ENCODE peak calls at places on chromosomes 13 and 19, in six cellular contexts. B is IMR-90, E is mesenchymal stem cell, S is H1, M is trophoblast cell, Z is mesendoderm. K is an unnamed sample.

GRCh38 chr13:106533940-106534843 is 1.3 kb downstream of the EFNB2 start:
- DNase-seq in E (peak), Z (peak), S (peak), M (peak), B (peak), K (no peak)

GRCh38 chr19:39448271-39448670 is 2.9 kb downstream of the SUPT5H start:
- DNase-seq in S (no peak), B (peak), M (peak), Z (no peak), E (peak), K (no peak)

GRCh38 chr19:21474671-21475181 is 30.7 kb upstream of the ZNF429 start:
- DNase-seq in B (peak), E (peak), Z (peak), M (peak), S (no peak), K (peak)

GRCh38 chr13:103403148-103403740 is 337.0 kb upstream of the SLC10A2 start:
- DNase-seq in M (peak), Z (no peak), B (no peak), E (no peak), S (no peak), K (no peak)

GRCh38 chr13:88118952-88119351 is 447.8 kb downstream of the SLITRK5 start:
- DNase-seq in E (no peak), M (no peak), B (no peak), S (no peak), Z (no peak), K (no peak)

GRCh38 chr19:7125221-7125620 is 55.7 kb downstream of the ZNF557 start:
- DNase-seq in E (no peak), S (no peak), M (no peak), B (no peak), Z (no peak), K (no peak)

GRCh38 chr19:30888937-30889336 is 460.3 kb downstream of the TSHZ3 start:
- DNase-seq in S (no peak), Z (no peak), B (no peak), E (no peak), M (no peak), K (no peak)

GRCh38 chr13:109366521-109366920 is 419.9 kb downstream of the IRS2 start:
- DNase-seq in Z (no peak), B (peak), M (no peak), S (no peak), E (no peak), K (no peak)

GRCh38 chr19:56837892-56838679 is 2.4 kb downstream of the PEG3 start:
- DNase-seq in S (no peak), E (no peak), Z (peak), B (no peak), M (peak), K (peak)

GRCh38 chr19:55460670-55461258 is 678 bp downstream of the ISOC2 start:
- DNase-seq in S (peak), Z (peak), B (peak), E (peak), M (peak), K (peak)

GRCh38 chr19:1264801-1265610 is 4.1 kb upstream of the CIRBP start:
- DNase-seq in S (peak), B (peak), Z (peak), M (peak), E (peak), K (no peak)

GRCh38 chr19:6275170-6275744 is 4.5 kb downstream of the MLLT1 start:
- DNase-seq in S (no peak), Z (no peak), M (no peak), B (no peak), E (no peak), K (no peak)

GRCh38 chr19:13441810-13442512 is 64.3 kb downstream of the CACNA1A start:
- DNase-seq in S (peak), E (peak), Z (peak), B (peak), M (peak), K (peak)

GRCh38 chr13:61413572-61413971 is 2.1 kb downstream of the PCDH20 start:
- DNase-seq in Z (peak), S (peak), B (no peak), E (no peak), M (no peak), K (peak)

GRCh38 chr13:33642374-33643065 is 175.4 kb upstream of the RFC3 start:
- DNase-seq in S (no peak), B (peak), E (peak), Z (peak), M (peak), K (no peak)

GRCh38 chr13:26880741-26881140 is 120.2 kb upstream of the GPR12 start:
- DNase-seq in E (no peak), Z (no peak), B (peak), S (no peak), M (no peak), K (no peak)

GRCh38 chr19:15283141-15283885 is 49.0 kb downstream of the BRD4 start:
- DNase-seq in E (peak), M (peak), B (peak), S (no peak), Z (peak), K (no peak)

GRCh38 chr13:75173457-75174356 is 308.3 kb downstream of the TBC1D4 start:
- DNase-seq in B (no peak), S (no peak), Z (peak), E (no peak), M (peak), K (no peak)

GRCh38 chr13:45882626-45883025 is 31.1 kb upstream of the SIAH3 start:
- DNase-seq in S (no peak), Z (peak), B (no peak), M (no peak), E (no peak), K (peak)

GRCh38 chr13:27644302-27644701 is 22.6 kb downstream of the POLR1D start:
- DNase-seq in S (no peak), Z (no peak), M (no peak), B (peak), E (peak), K (no peak)

GRCh38 chr13:107367258-107367657 is 799.3 kb upstream of the ARGLU1 start:
- DNase-seq in M (no peak), E (peak), S (no peak), B (peak), Z (no peak), K (no peak)

GRCh38 chr19:9323557-9323918 is 441 bp upstream of the ZNF559 start:
- DNase-seq in E (no peak), M (peak), S (no peak), Z (peak), B (peak), K (no peak)

GRCh38 chr13:66114127-66114526 is 1116.0 kb downstream of the PCDH9 start:
- DNase-seq in E (no peak), B (peak), Z (no peak), S (no peak), M (no peak), K (no peak)

GRCh38 chr13:27403252-27403678 is 21.2 kb upstream of the GTF3A start:
- DNase-seq in Z (peak), S (no peak), M (peak), B (peak), E (peak), K (no peak)

GRCh38 chr13:41746259-41746658 is 214.7 kb downstream of the VWA8 start:
- DNase-seq in S (no peak), Z (no peak), M (no peak), B (peak), E (peak), K (no peak)

GRCh38 chr19:56144396-56144795 is 3.3 kb downstream of the ZNF444 start:
- DNase-seq in M (no peak), E (no peak), B (no peak), S (no peak), Z (no peak), K (no peak)

GRCh38 chr19:40750285-40751064 is at the start of gene ACTMAP:
- DNase-seq in Z (peak), M (peak), B (peak), E (peak), S (peak), K (peak)
- H4K8ac ChIP-seq in Z (peak), M (peak), B (peak), E (peak), S (peak), K (peak)

GRCh38 chr19:43777163-43777700 is 3.5 kb downstream of the KCNN4 start:
- DNase-seq in M (no peak), E (peak), S (no peak), Z (no peak), B (peak), K (no peak)

GRCh38 chr19:43776285-43776684 is 4.5 kb downstream of the KCNN4 start:
- DNase-seq in B (no peak), E (no peak), Z (no peak), S (no peak), M (no peak), K (no peak)

GRCh38 chr19:43774103-43774939 is 6.5 kb downstream of the KCNN4 start:
- DNase-seq in E (peak), M (no peak), Z (peak), S (peak), B (peak), K (peak)

GRCh38 chr19:43775299-43775890 is 5.4 kb downstream of the KCNN4 start:
- DNase-seq in M (no peak), Z (no peak), E (no peak), S (no peak), B (no peak), K (no peak)

DNA sequence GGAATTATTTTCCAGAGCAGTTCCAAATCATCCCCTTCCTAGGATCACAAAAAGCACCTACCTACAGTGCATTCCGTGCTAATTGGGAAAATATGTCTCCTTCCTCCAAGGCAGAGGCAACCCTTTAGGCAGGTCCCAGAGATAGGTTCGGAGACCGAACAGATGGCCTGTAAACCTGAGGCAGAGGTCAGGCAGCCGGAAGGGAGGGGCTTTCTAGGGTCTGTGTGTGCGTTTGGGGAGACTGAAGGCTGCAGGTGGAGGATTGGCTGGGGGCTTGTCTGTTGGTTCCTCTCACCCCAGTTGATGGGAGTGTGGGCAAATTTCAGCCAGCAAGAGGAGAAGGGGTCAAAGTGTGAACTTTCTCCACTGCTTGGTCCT is 7.1 kb downstream of the KCNN4 start:
- DNase-seq in E (no peak), S (no peak), B (no peak), Z (no peak), M (no peak), K (no peak)
- H3K4me3 ChIP-seq in E (no peak), S (peak), B (no peak), Z (no peak), M (peak), K (peak)

DNA sequence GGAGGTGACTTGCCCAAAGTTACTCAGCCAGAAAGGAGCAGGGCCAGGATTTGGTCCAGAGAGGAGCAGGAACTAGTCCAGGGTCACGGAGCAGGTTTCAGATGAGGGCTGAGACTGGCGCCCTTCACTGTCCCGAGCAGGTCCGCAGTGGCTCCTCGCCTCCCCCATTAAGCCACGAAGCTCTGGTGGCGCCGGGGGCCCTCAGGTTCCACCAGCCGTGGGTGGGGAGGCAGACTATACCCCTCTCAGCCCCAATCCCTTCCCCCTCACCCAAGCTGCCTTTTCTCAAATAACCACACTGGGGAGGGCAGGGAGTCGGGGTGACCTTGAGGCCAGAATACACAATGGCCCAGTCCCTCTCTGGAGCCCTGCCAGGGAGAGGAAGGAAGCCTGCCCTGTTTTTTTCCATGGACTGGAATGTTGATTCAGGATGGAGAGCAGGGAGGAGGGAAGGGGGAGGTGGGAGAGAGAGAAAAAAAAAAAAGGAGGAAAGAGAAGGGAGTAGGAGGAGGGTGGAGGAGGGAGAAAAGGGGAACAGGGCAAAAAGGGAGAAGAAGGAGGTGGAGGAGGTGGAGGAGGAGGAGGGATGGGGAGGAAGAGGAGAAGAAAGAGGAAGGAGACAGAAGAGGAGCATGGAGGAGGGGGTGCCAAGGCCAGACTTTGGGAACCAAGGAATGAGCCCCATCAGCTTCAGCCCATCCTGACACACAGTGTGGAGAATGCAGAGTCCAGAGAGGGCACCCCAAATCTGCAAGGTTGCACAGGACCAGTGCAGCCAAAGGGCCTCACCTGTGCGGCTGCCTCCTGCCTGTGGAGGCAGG is 19.7 kb downstream of the CEACAM16 start:
- DNase-seq in Z (peak), B (peak), E (peak), M (no peak), S (peak), K (peak)
- H4K8ac ChIP-seq in Z (no peak), B (peak), E (peak), M (peak), S (peak), K (no peak)

GRCh38 chr19:3585301-3586123 is at the start of gene GIPC3:
- DNase-seq in M (no peak), S (peak), B (no peak), Z (no peak), E (no peak), K (no peak)

GRCh38 chr19:3589949-3590348 is 4.7 kb downstream of the GIPC3 start:
- DNase-seq in S (no peak), B (no peak), Z (no peak), E (no peak), M (no peak), K (no peak)

GRCh38 chr19:3589439-3589838 is 4.2 kb downstream of the GIPC3 start:
- DNase-seq in B (no peak), Z (no peak), M (no peak), E (no peak), S (no peak), K (no peak)

GRCh38 chr19:3586707-3587346 is 1.5 kb downstream of the GIPC3 start:
- DNase-seq in E (no peak), S (no peak), Z (no peak), M (no peak), B (no peak), K (no peak)

DNA sequence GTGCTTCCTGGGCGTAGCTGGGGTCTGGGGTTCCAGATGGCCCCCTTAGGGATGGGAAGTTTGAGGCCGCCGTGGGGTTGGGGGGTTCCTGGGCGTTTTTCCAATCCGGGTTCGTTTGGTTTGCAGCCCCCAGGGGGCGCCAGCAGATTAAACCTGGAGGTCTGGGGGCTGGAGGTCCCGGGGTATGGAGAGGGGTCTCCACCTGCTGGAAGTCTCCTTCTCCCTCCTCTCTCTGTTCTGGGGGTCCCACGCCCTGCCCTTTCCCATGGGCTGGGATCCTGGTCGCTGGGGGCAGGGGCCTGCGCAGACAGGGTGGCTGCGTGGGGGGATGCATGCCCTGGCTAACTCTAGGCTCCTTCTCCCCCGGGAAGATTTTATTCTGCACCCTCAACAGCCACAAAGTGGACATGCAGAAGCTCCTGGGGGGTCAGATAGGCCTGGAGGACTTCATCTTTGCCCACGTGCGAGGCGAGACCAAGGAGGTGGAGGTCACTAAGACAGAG is 897 bp downstream of the GIPC3 start:
- DNase-seq in E (no peak), M (no peak), S (peak), B (no peak), Z (no peak), K (no peak)
- H3K4me3 ChIP-seq in E (no peak), M (no peak), S (no peak), B (no peak), Z (no peak), K (no peak)

GRCh38 chr19:29565171-29565570 is 39.4 kb downstream of the VSTM2B start:
- DNase-seq in S (no peak), E (no peak), M (no peak), B (no peak), Z (no peak), K (no peak)
- H4K8ac ChIP-seq in S (no peak), E (no peak), M (no peak), B (no peak), Z (no peak), K (no peak)

GRCh38 chr19:48510421-48511268 is 990 bp downstream of the LMTK3 start:
- DNase-seq in M (peak), S (peak), B (peak), E (peak), Z (peak), K (no peak)
- H3K4me3 ChIP-seq in M (no peak), S (peak), B (peak), E (no peak), Z (no peak), K (peak)

GRCh38 chr19:18023596-18024212 is 15.7 kb downstream of the ARRDC2 start:
- DNase-seq in E (peak), M (peak), S (no peak), Z (no peak), B (no peak), K (no peak)

GRCh38 chr19:18017275-18018083 is 9.5 kb downstream of the ARRDC2 start:
- DNase-seq in B (no peak), M (no peak), Z (no peak), S (no peak), E (no peak), K (no peak)

GRCh38 chr19:18021121-18021755 is 13.3 kb downstream of the ARRDC2 start:
- DNase-seq in S (no peak), Z (no peak), B (peak), M (peak), E (peak), K (no peak)

DNA sequence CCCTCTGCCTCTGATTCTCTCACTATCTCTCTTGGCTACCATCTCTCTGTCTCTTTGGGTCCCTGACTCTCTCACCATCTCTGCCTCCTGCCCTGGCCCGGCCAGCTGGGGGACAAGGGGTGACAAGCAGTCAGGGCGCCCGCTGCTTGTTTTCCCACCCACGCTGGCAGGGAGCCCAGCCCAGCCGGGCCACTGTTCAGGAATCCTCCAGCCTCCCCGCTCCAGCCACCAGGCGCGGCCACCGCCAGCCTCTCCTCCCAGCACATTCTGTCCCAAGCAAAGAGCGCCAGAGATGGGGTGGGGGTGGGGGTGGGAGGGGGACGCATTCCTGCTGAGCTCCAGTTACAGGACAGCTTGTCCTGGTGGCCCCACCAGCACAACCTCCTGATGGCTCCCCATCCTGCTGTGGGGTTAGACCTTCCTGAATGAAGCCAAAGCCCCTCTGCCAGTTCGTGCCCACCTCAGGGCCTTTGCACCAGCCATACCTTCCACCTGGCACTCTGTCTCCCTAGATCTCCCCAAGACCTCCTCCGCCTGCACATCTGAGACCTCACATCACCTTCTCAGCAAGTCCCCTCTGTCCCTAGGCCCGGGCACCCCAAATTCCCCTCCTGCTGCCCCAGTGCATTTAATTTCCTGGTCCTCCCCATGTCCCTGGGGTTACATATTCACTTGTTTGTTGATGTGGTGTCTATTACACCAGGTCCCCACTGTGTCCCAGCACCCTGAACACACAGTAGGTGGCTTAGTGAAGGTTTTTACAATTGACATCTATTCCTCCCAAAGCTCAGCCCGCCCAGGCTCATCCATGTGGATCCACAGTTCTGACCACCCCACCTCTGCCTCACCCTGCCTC is 12.5 kb downstream of the ARRDC2 start:
- DNase-seq in S (no peak), B (peak), M (no peak), E (peak), Z (no peak), K (no peak)
- H4K8ac ChIP-seq in S (peak), B (peak), M (no peak), E (peak), Z (no peak), K (no peak)

K was measured in neuronal stem cell.